ENCODE peak calls at places on chromosomes 3 and 15, in five cellular contexts. L is stimulated activated effector memory CD8-positive, alpha-beta T cell treated with anti-CD3 and anti-CD28 coated beads, Interleukin-12 subunit alpha, Interleukin-12 subunit beta, amount 100 ng/mL, for 72 hours; C is T-helper 17 cell; I is activated T-helper 17 cell treated with anti-CD3 and anti-CD28 coated beads, Interleukin-2, amount 50 U/mL, for 72 hours; S is A549. R is an unnamed sample.

GRCh38 chr15:101168463-101168824 is 83.4 kb downstream of the CHSY1 start:
- ATAC-seq in L (peak), C (no peak), I (peak), S (no peak), R (no peak)

GRCh38 chr15:69941931-69942471 is 155.7 kb downstream of the TLE3 start:
- ATAC-seq in L (no peak), C (no peak), I (no peak), S (no peak), R (no peak)

GRCh38 chr3:187041362-187042061 is 97.8 kb downstream of the RPL39L start:
- ATAC-seq in L (peak), C (peak), I (peak), S (no peak), R (peak)

GRCh38 chr3:123096701-123097100 is 29.9 kb downstream of the PDIA5 start:
- ATAC-seq in L (no peak), C (no peak), I (no peak), S (no peak), R (no peak)

GRCh38 chr3:38986901-38987300 is 64.8 kb downstream of the SCN11A start:
- ATAC-seq in L (no peak), C (no peak), I (no peak), S (no peak), R (no peak)

GRCh38 chr15:34812369-34812768 is 17.0 kb upstream of the ACTC1 start:
- ATAC-seq in L (no peak), C (no peak), I (no peak), S (no peak), R (no peak)

GRCh38 chr3:15979490-15979889 is 181.7 kb upstream of the ANKRD28 start:
- ATAC-seq in L (no peak), C (no peak), I (no peak), S (no peak), R (no peak)

GRCh38 chr3:124559650-124560405 is 170.4 kb upstream of the UMPS start:
- ATAC-seq in L (peak), C (peak), I (peak), S (peak), R (peak)

GRCh38 chr3:23611737-23612295 is 193.9 kb upstream of the UBE2E1 start:
- ATAC-seq in L (no peak), C (no peak), I (no peak), S (peak), R (no peak)